ENCODE peak calls at places on chromosomes 3 and 15, in five cellular contexts. M, W, S, Y and X are unnamed samples.

GRCh38 chr3:175477651-175478224 is 618.6 kb downstream of the NAALADL2 start:
- DNase-seq in M (no peak), W (no peak), S (no peak), Y (no peak), X (no peak)

GRCh38 chr15:89119489-89120478 is 31.5 kb downstream of the ABHD2 start:
- DNase-seq in M (peak; percentile 65), W (no peak), S (no peak), Y (no peak), X (no peak)

GRCh38 chr15:96606617-96607016 is 276.1 kb downstream of the NR2F2 start:
- DNase-seq in M (no peak), W (no peak), S (no peak), Y (no peak), X (no peak)

GRCh38 chr15:86300371-86301106 is 220.9 kb downstream of the AGBL1 start:
- DNase-seq in M (no peak), W (no peak), S (no peak), Y (no peak), X (no peak)

GRCh38 chr15:71256934-71257333 is 141.7 kb downstream of the THSD4 start:
- DNase-seq in M (no peak), W (no peak), S (no peak), Y (no peak), X (no peak)

GRCh38 chr15:83310521-83311456 is 26.3 kb upstream of the BNC1 start:
- DNase-seq in M (no peak), W (no peak), S (no peak), Y (no peak), X (no peak)

GRCh38 chr3:50122661-50123391 is 32.3 kb upstream of the SEMA3F start:
- DNase-seq in M (no peak), W (no peak), S (peak; percentile 29), Y (no peak), X (no peak)

GRCh38 chr15:60083318-60083717 is 79.2 kb downstream of the FOXB1 start:
- DNase-seq in M (no peak), W (no peak), S (no peak), Y (no peak), X (no peak)

GRCh38 chr15:90004671-90005070 is 3.5 kb downstream of the ZNF710 start:
- DNase-seq in M (peak; percentile 83), W (peak; percentile 92), S (no peak), Y (no peak), X (no peak)

GRCh38 chr15:64048766-64049165 is 2.5 kb upstream of the DAPK2 start:
- DNase-seq in M (no peak), W (no peak), S (peak; percentile 67), Y (no peak), X (no peak)

GRCh38 chr3:106703524-106703923 is 673.7 kb upstream of the CCDC54 start:
- DNase-seq in M (no peak), W (no peak), S (no peak), Y (no peak), X (no peak)

GRCh38 chr3:100160516-100160915 is 46.2 kb upstream of the FILIP1L start:
- DNase-seq in M (no peak), W (no peak), S (no peak), Y (no peak), X (no peak)

GRCh38 chr3:121768452-121768851 is 18.9 kb upstream of the GOLGB1 start:
- DNase-seq in M (no peak), W (no peak), S (peak; percentile 32), Y (no peak), X (no peak)

GRCh38 chr15:40702077-40702476 is 7.1 kb downstream of the RAD51 start:
- DNase-seq in M (no peak), W (no peak), S (no peak), Y (no peak), X (no peak)

GRCh38 chr3:147960791-147961190 is 551.6 kb downstream of the ZIC1 start:
- DNase-seq in M (no peak), W (no peak), S (no peak), Y (no peak), X (no peak)

GRCh38 chr3:133963657-133964396 is 65.9 kb downstream of the SLCO2A1 start:
- DNase-seq in M (no peak), W (no peak), S (no peak), Y (no peak), X (no peak)

GRCh38 chr3:143037867-143038266 is 36.5 kb downstream of the U2SURP start:
- DNase-seq in M (no peak), W (no peak), S (no peak), Y (no peak), X (no peak)